ENCODE peak calls at places on chromosomes 1 and 21, in five cellular contexts. G is stomach, Y is transverse colon, O is GM12878, X is HCT116. M is an unnamed sample. For H3K36me3, the result is how much of the 10 kb centered on the place peaks cover.

GRCh38 chr1:17125756-17126237 is 6.5 kb upstream of the PADI2 start:
- DNase-seq in G (peak), X (peak), Y (peak), O (no peak), M (peak)

GRCh38 chr1:1889847-1890505 is 911 bp downstream of the GNB1 start:
- DNase-seq in X (no peak), O (no peak), Y (peak), G (peak), M (peak)

GRCh38 chr1:41537257-41537656 is 52.8 kb upstream of the EDN2 start:
- DNase-seq in G (no peak), O (no peak), Y (no peak), X (no peak), M (peak)

GRCh38 chr1:79259390-79260336 is 253.1 kb upstream of the ADGRL4 start:
- DNase-seq in X (no peak), G (no peak), O (no peak), Y (no peak), M (no peak)

GRCh38 chr1:18635833-18636671 is 5.4 kb downstream of the PAX7 start:
- DNase-seq in G (no peak), O (no peak), Y (no peak), X (no peak), M (peak)

GRCh38 chr1:46489638-46490602 is at the start of gene DMBX1:
- DNase-seq in Y (peak), G (peak), X (peak), O (no peak), M (peak)

GRCh38 chr1:215104283-215104682 is 21.7 kb downstream of the KCNK2 start:
- DNase-seq in O (no peak), X (no peak), Y (no peak), G (no peak), M (no peak)

GRCh38 chr1:205376739-205377138 is 20.0 kb upstream of the KLHDC8A start:
- DNase-seq in X (peak), O (no peak), Y (no peak), G (no peak), M (no peak)

GRCh38 chr1:156126701-156127534 is 12.4 kb downstream of the LMNA start:
- DNase-seq in G (peak), O (peak), X (peak), Y (peak), M (no peak)

GRCh38 chr1:22250724-22251123 is 107.8 kb upstream of the WNT4 start:
- DNase-seq in G (no peak), Y (peak), X (no peak), O (no peak), M (no peak)

DNA sequence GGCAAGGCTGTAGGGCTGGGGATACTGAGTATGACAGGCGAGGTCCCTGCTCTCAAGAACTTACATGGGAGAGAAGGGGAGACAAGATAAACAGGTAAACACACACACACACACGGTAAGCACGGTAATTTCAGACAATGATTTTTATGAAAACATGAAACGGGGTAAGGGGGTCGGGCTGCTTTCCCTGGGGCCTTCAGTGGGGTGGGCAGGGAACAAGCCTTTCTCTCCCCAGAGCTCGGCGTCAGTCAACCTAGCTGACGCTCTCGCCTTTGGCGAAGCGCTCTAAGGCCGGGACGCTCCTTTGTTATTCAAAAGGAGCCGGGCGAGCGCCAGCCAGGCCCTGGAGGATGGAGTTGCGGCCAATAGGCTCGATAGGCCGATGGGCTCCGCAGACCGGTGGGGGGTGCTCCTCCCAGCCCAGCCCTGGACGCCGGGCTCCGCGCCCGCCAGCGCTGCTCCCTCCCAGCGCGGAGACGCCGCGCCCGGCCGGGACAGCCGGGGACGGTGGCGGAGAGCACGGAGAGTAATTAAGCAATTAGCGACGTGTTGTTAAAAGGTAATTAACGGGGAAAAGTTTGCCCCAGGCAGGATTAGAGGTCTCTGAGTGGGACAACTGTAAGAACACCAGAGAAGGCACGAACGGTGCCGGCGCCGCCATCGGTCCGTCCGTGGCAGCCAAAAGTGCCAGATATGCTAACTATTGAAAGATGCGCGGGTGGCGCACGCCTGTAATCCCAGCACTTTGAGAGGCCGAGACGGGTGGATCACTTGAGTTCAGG is 980 bp upstream of the INKA2 start:
- DNase-seq in O (no peak), G (peak), X (no peak), Y (peak), M (peak)
- TF ChIP-seq POLR2AphosphoS5 in O (no peak), G (no peak), X (no peak), Y (no peak), M (peak)

GRCh38 chr21:17554120-17554519 is 41.3 kb downstream of the CXADR start:
- DNase-seq in O (no peak), Y (no peak), X (no peak), G (no peak), M (no peak)

GRCh38 chr21:17552410-17552809 is 39.6 kb downstream of the CXADR start:
- DNase-seq in Y (no peak), O (no peak), G (no peak), X (no peak), M (no peak)

GRCh38 chr21:17548262-17548661 is 35.4 kb downstream of the CXADR start:
- DNase-seq in X (no peak), G (no peak), O (no peak), Y (no peak), M (no peak)

GRCh38 chr21:17554619-17555472 is 42.0 kb downstream of the CXADR start:
- DNase-seq in O (no peak), Y (no peak), G (no peak), X (no peak), M (no peak)

GRCh38 chr21:17550671-17551308 is 37.9 kb downstream of the CXADR start:
- DNase-seq in Y (no peak), G (no peak), O (no peak), X (no peak), M (no peak)
- H3K36me3 ChIP-seq in Y (under half), G (under half), O (under half), X (under half), M (under half)

GRCh38 chr1:94856004-94856403 is 35.8 kb downstream of the SLC44A3 start:
- DNase-seq in G (no peak), Y (no peak), O (no peak), X (no peak), M (no peak)

GRCh38 chr1:94862718-94863117 is 42.6 kb downstream of the SLC44A3 start:
- DNase-seq in G (no peak), X (peak), O (no peak), Y (no peak), M (no peak)

GRCh38 chr1:94856868-94857267 is 36.7 kb downstream of the SLC44A3 start:
- DNase-seq in G (no peak), O (no peak), X (no peak), Y (no peak), M (no peak)

GRCh38 chr1:94858276-94858675 is 38.1 kb downstream of the SLC44A3 start:
- DNase-seq in X (no peak), G (no peak), Y (no peak), O (no peak), M (no peak)

DNA sequence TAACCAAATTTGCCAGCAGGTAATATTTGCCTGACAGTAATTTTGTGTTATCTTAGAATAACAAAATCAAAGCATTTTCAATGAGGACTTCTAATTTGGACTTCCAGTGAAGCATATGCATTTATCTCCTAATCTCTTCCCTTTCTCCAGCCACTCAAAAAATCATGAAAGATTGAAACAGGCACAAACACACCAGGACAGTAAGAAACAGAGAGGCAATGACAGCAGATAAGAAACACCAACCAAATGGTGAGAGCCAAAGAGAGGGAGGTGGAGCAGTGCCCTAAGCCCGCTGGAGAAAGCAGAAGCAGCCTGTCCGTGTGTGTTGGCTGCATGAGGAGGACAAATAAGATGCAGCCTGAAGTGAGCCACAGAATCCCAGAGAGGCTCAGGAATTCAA is 39.0 kb downstream of the SLC44A3 start:
- DNase-seq in Y (no peak), X (no peak), G (no peak), O (no peak), M (no peak)
- TF ChIP-seq POLR2AphosphoS5 in Y (no peak), X (no peak), G (no peak), O (no peak), M (no peak)

DNA sequence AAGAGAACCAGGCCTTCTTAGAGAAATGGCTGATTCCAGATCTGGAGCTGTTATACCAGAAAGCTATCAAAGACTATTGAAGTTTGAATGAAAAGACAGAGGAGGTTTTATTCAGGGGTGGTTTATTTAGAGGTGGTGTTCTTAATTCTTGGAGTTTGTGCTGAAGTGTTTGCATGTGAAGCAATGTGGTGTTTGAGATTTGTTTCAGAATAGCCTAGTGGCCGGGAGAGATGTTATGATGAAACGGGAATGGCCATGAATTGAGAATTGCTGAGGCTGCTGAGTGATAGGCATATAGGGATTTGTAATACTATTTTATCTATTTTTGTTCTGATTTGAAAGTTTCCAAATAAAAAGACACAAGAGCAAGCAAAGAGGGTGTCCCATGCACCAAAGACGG is 10.5 kb upstream of the SHE start:
- DNase-seq in G (no peak), O (no peak), Y (no peak), X (no peak), M (no peak)
- H3K36me3 ChIP-seq in G (under half), O (under half), Y (under half), X (under half), M (under half)

GRCh38 chr1:7538849-7539771 is 232.0 kb upstream of the VAMP3 start:
- DNase-seq in X (no peak), Y (no peak), G (no peak), O (no peak), M (peak)
- TF ChIP-seq POLR2AphosphoS5 in X (no peak), Y (no peak), G (no peak), O (no peak), M (no peak)

GRCh38 chr1:65993047-65993363 is 200.3 kb downstream of the PDE4B start:
- DNase-seq in G (no peak), O (no peak), X (no peak), Y (no peak), M (no peak)

GRCh38 chr1:65990161-65990560 is 197.5 kb downstream of the PDE4B start:
- DNase-seq in Y (no peak), X (no peak), O (no peak), G (no peak), M (no peak)

GRCh38 chr1:65992160-65993046 is 199.7 kb downstream of the PDE4B start:
- DNase-seq in O (no peak), X (no peak), Y (no peak), G (no peak), M (no peak)

GRCh38 chr1:65994223-65994622 is 201.5 kb downstream of the PDE4B start:
- DNase-seq in Y (no peak), G (no peak), X (no peak), O (no peak), M (no peak)

DNA sequence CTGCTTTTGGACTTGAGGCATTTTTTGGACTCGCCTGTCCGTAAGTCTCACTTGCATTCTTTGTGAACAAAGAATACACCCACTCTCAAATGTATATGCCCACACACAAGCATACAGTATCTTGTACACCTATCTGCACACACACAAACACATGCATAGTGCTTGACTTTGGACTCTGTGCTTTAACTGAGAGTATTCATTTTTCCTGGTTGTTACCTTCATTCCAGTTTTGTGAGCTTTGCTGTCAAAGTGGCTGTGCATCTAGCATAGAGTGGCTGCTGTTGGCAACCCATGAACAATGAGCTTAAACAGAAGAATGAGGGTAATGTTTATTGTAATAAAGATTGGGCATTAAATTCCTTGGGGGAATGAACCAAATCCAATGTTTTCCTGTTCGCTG is 199.0 kb downstream of the PDE4B start:
- DNase-seq in O (no peak), Y (no peak), G (no peak), X (no peak), M (no peak)
- H3K36me3 ChIP-seq in O (under half), Y (under half), G (under half), X (under half), M (under half)

GRCh38 chr1:151990856-151991198 is 2.8 kb downstream of the S100A10 start:
- DNase-seq in X (no peak), G (peak), Y (peak), O (no peak), M (no peak)

GRCh38 chr1:151993084-151993733 is 450 bp downstream of the S100A10 start:
- DNase-seq in X (no peak), Y (peak), O (no peak), G (peak), M (peak)

GRCh38 chr1:151993734-151994496 is at the start of gene S100A10:
- DNase-seq in X (no peak), Y (peak), O (no peak), G (peak), M (peak)

GRCh38 chr1:151991663-151992344 is 1.9 kb downstream of the S100A10 start:
- DNase-seq in O (no peak), Y (no peak), X (no peak), G (no peak), M (no peak)

GRCh38 chr1:151992345-151993083 is 1.1 kb downstream of the S100A10 start:
- DNase-seq in Y (peak), G (peak), O (no peak), X (peak), M (peak)
- TF ChIP-seq POLR2AphosphoS5 in Y (peak), G (no peak), O (no peak), X (peak), M (no peak)

DNA sequence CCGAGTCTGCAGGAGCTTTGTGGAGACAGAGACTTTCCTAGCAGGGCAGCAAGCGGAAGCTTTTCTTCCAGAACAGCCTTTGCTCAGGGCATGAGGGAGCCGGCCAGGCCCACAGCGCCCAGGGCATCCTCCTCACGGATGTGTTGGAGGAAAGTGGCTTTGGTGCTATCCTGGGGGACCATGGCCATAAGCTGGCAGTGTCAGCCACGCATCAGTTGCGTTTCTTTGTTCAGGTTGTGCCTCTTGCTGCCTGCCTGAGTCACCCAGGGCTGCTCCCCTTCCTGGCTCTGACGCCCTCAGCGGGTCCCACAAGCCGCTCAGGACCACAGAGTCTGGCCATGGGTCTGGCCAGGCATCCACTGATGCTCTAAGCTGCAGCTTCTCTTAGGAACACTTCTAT is 39.6 kb upstream of the PRSS38 start:
- DNase-seq in X (no peak), G (no peak), Y (no peak), O (no peak), M (peak)
- H3K36me3 ChIP-seq in X (under half), G (under half), Y (under half), O (under half), M (under half)

M was measured in spleen.